ENCODE peak calls at places on chromosomes 2 and 18, in six cellular contexts. One of them, this sample, is unnamed.
A peak's percentile ranks its signal among the peaks of the same experiment; 100 is the strongest.

GRCh38 chr2:29238497-29238896 is 123.3 kb downstream of the CLIP4 start:
- DNase-seq in Peyer's patch: peak; percentile 15
- DNase-seq in A549: peak; percentile 65
- DNase-seq in OCI-LY7: peak; percentile 9
- DNase-seq in esophagus muscularis mucosa: no peak
- DNase-seq in psoas muscle: no peak
- DNase-seq in this sample: no peak

GRCh38 chr2:290090-290722 is 2.3 kb upstream of the ALKAL2 start:
- DNase-seq in Peyer's patch: peak; percentile 83
- DNase-seq in A549: peak; percentile 83
- DNase-seq in OCI-LY7: no peak
- DNase-seq in esophagus muscularis mucosa: no peak
- DNase-seq in psoas muscle: peak; percentile 68
- DNase-seq in this sample: no peak

GRCh38 chr2:239465017-239466001 is 64.5 kb upstream of the HDAC4 start:
- DNase-seq in Peyer's patch: peak; percentile 59
- DNase-seq in A549: peak; percentile 50
- DNase-seq in OCI-LY7: no peak
- DNase-seq in esophagus muscularis mucosa: peak; percentile 94
- DNase-seq in psoas muscle: peak; percentile 76
- DNase-seq in this sample: peak; percentile 64

GRCh38 chr18:35267161-35267651 is 22.8 kb downstream of the ZSCAN30 start:
- DNase-seq in Peyer's patch: peak; percentile 80
- DNase-seq in A549: no peak
- DNase-seq in OCI-LY7: no peak
- DNase-seq in esophagus muscularis mucosa: peak; percentile 94
- DNase-seq in psoas muscle: peak; percentile 85
- DNase-seq in this sample: no peak

GRCh38 chr2:184598313-184599053 is at the start of gene ZNF804A:
- DNase-seq in Peyer's patch: peak; percentile 74
- DNase-seq in A549: no peak
- DNase-seq in OCI-LY7: peak; percentile 96
- DNase-seq in esophagus muscularis mucosa: no peak
- DNase-seq in psoas muscle: peak; percentile 30
- DNase-seq in this sample: no peak

GRCh38 chr2:231425811-231426703 is 30.5 kb downstream of the B3GNT7 start:
- DNase-seq in Peyer's patch: no peak
- DNase-seq in A549: no peak
- DNase-seq in OCI-LY7: no peak
- DNase-seq in esophagus muscularis mucosa: no peak
- DNase-seq in psoas muscle: no peak
- DNase-seq in this sample: peak; percentile 66

GRCh38 chr18:75162467-75162866 is 46.5 kb downstream of the PTGR3 start:
- DNase-seq in Peyer's patch: no peak
- DNase-seq in A549: peak; percentile 7
- DNase-seq in OCI-LY7: no peak
- DNase-seq in esophagus muscularis mucosa: peak; percentile 90
- DNase-seq in psoas muscle: no peak
- DNase-seq in this sample: peak; percentile 4

GRCh38 chr2:165086337-165086736 is 117.5 kb downstream of the SCN3A start:
- DNase-seq in Peyer's patch: no peak
- DNase-seq in A549: no peak
- DNase-seq in OCI-LY7: no peak
- DNase-seq in esophagus muscularis mucosa: no peak
- DNase-seq in psoas muscle: no peak
- DNase-seq in this sample: no peak

GRCh38 chr18:26322892-26323653 is 96.8 kb downstream of the TAF4B start:
- DNase-seq in Peyer's patch: no peak
- DNase-seq in A549: no peak
- DNase-seq in OCI-LY7: no peak
- DNase-seq in esophagus muscularis mucosa: no peak
- DNase-seq in psoas muscle: no peak
- DNase-seq in this sample: no peak

GRCh38 chr2:156565066-156565710 is 129.0 kb downstream of the GPD2 start:
- DNase-seq in Peyer's patch: no peak
- DNase-seq in A549: no peak
- DNase-seq in OCI-LY7: no peak
- DNase-seq in esophagus muscularis mucosa: no peak
- DNase-seq in psoas muscle: no peak
- DNase-seq in this sample: no peak

DNA sequence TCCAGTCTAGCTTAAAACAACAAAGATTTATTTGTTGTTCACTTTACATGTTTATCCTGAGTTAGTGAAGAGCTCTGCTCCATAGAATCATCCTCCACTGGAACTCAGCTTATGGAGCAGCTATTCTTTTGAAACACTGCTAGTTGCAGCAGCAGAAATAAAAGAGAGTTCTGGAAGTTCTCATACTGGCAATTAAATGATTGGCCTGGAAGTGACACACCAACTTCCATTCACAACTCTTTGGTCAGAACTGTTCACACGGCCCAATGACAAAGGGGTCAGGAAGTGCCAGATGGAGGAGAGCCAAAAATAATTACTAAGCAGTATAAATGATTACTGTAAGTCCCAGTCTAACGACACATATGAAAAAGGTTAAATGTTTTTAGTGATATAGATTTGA is 39.1 kb downstream of the FBXO11 start:
- DNase-seq in Peyer's patch: no peak
- DNase-seq in A549: peak; percentile 24
- DNase-seq in OCI-LY7: peak; percentile 25
- DNase-seq in esophagus muscularis mucosa: no peak
- DNase-seq in psoas muscle: no peak
- DNase-seq in this sample: no peak
- H3K27ac ChIP-seq in Peyer's patch: peak overlapping the region; percentile 22
- H3K27ac ChIP-seq in A549: peak overlapping the region; percentile 3
- H3K27ac ChIP-seq in OCI-LY7: no peak overlapping the region
- H3K27ac ChIP-seq in esophagus muscularis mucosa: peak overlapping the region; percentile 17
- H3K27ac ChIP-seq in psoas muscle: peak overlapping the region; percentile 26
- H3K27ac ChIP-seq in this sample: peak overlapping the region; percentile 24

GRCh38 chr2:228697456-228697855 is 516.0 kb upstream of the SPHKAP start:
- DNase-seq in Peyer's patch: no peak
- DNase-seq in A549: no peak
- DNase-seq in OCI-LY7: no peak
- DNase-seq in esophagus muscularis mucosa: no peak
- DNase-seq in psoas muscle: no peak
- DNase-seq in this sample: no peak
- H3K9me3 ChIP-seq in Peyer's patch: no peaks in the 10 kb centered on the region
- H3K9me3 ChIP-seq in A549: no peaks in the 10 kb centered on the region
- H3K9me3 ChIP-seq in OCI-LY7: no peaks in the 10 kb centered on the region
- H3K9me3 ChIP-seq in esophagus muscularis mucosa: no peaks in the 10 kb centered on the region
- H3K9me3 ChIP-seq in psoas muscle: no peaks in the 10 kb centered on the region
- H3K9me3 ChIP-seq in this sample: no peaks in the 10 kb centered on the region

GRCh38 chr2:11377915-11378649 is 33.6 kb upstream of the ROCK2 start:
- DNase-seq in Peyer's patch: peak; percentile 68
- DNase-seq in A549: no peak
- DNase-seq in OCI-LY7: peak; percentile 63
- DNase-seq in esophagus muscularis mucosa: no peak
- DNase-seq in psoas muscle: no peak
- DNase-seq in this sample: no peak

GRCh38 chr2:11375025-11375688 is 30.7 kb upstream of the ROCK2 start:
- DNase-seq in Peyer's patch: no peak
- DNase-seq in A549: no peak
- DNase-seq in OCI-LY7: no peak
- DNase-seq in esophagus muscularis mucosa: no peak
- DNase-seq in psoas muscle: no peak
- DNase-seq in this sample: no peak

GRCh38 chr2:11373096-11373495 is 28.7 kb upstream of the ROCK2 start:
- DNase-seq in Peyer's patch: no peak
- DNase-seq in A549: no peak
- DNase-seq in OCI-LY7: peak; percentile 25
- DNase-seq in esophagus muscularis mucosa: no peak
- DNase-seq in psoas muscle: no peak
- DNase-seq in this sample: no peak

GRCh38 chr2:11376071-11376470 is 31.6 kb upstream of the ROCK2 start:
- DNase-seq in Peyer's patch: no peak
- DNase-seq in A549: no peak
- DNase-seq in OCI-LY7: no peak
- DNase-seq in esophagus muscularis mucosa: no peak
- DNase-seq in psoas muscle: no peak
- DNase-seq in this sample: no peak

GRCh38 chr2:11375689-11376027 is 31.2 kb upstream of the ROCK2 start:
- DNase-seq in Peyer's patch: no peak
- DNase-seq in A549: no peak
- DNase-seq in OCI-LY7: no peak
- DNase-seq in esophagus muscularis mucosa: no peak
- DNase-seq in psoas muscle: no peak
- DNase-seq in this sample: no peak
- TF ChIP-seq CTCF in Peyer's patch: no peak
- TF ChIP-seq CTCF in A549: no peak
- TF ChIP-seq CTCF in OCI-LY7: no peak
- TF ChIP-seq CTCF in esophagus muscularis mucosa: no peak
- TF ChIP-seq CTCF in psoas muscle: no peak
- TF ChIP-seq CTCF in this sample: no peak

GRCh38 chr2:9390991-9391390 is 32.3 kb downstream of the ITGB1BP1 start:
- DNase-seq in Peyer's patch: no peak
- DNase-seq in A549: no peak
- DNase-seq in OCI-LY7: no peak
- DNase-seq in esophagus muscularis mucosa: no peak
- DNase-seq in psoas muscle: no peak
- DNase-seq in this sample: no peak

GRCh38 chr2:9390151-9390850 is 33.0 kb downstream of the ITGB1BP1 start:
- DNase-seq in Peyer's patch: no peak
- DNase-seq in A549: no peak
- DNase-seq in OCI-LY7: no peak
- DNase-seq in esophagus muscularis mucosa: no peak
- DNase-seq in psoas muscle: no peak
- DNase-seq in this sample: no peak

GRCh38 chr2:9391961-9392695 is 31.2 kb downstream of the ITGB1BP1 start:
- DNase-seq in Peyer's patch: no peak
- DNase-seq in A549: no peak
- DNase-seq in OCI-LY7: no peak
- DNase-seq in esophagus muscularis mucosa: no peak
- DNase-seq in psoas muscle: no peak
- DNase-seq in this sample: no peak

GRCh38 chr2:9388102-9388735 is 35.1 kb downstream of the ITGB1BP1 start:
- DNase-seq in Peyer's patch: no peak
- DNase-seq in A549: no peak
- DNase-seq in OCI-LY7: no peak
- DNase-seq in esophagus muscularis mucosa: no peak
- DNase-seq in psoas muscle: no peak
- DNase-seq in this sample: no peak

DNA sequence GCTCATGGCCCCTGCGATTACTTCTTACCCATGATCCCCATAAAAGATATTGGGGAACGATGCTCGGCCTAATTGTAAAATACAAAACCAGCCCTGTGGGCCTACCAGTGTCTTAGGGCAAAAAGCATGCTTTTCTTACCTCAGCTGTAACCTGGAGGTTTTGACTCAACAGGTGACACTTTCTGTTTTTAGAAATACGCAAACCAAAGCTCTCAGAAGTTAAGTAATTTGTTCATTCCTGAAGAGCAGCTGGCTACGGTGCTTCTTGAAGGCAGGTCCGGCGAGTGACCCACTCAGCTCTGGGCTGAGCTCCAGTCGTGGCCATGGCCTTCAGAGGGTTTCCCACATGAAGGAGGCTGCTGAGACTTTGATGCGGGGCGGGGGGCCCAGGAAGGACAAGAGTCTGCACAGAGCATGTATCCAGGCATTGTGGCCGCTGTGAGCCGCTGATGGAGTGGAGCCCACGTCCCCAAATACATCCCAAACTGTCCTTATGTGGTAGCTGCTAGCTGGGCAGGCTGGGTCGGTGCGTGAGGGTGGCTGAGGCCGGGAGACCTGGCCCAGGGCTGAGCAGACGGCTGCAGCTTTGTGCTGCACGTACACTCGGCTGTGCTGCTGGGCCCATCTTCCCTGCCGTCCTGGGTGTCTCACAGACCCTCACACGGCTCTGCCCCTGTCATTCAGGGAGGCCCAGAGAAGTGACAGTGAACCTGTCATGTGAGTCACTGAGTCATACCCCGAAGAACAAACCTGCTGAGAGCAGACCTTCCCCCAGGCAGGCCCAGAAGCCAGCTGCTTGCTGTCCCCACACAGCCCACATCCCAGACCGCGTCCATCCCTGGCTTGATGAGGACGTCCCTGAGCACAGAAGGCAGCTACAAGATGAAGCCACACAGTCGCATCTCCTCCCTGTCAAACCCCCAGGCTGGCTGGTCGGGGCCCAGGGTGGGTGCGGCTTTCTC is 34.1 kb downstream of the ITGB1BP1 start:
- DNase-seq in Peyer's patch: no peak
- DNase-seq in A549: no peak
- DNase-seq in OCI-LY7: no peak
- DNase-seq in esophagus muscularis mucosa: no peak
- DNase-seq in psoas muscle: no peak
- DNase-seq in this sample: no peak
- H3K27ac ChIP-seq in Peyer's patch: no peak overlapping the region
- H3K27ac ChIP-seq in A549: peak overlapping the region; percentile 76
- H3K27ac ChIP-seq in OCI-LY7: no peak overlapping the region
- H3K27ac ChIP-seq in esophagus muscularis mucosa: no peak overlapping the region
- H3K27ac ChIP-seq in psoas muscle: no peak overlapping the region
- H3K27ac ChIP-seq in this sample: no peak overlapping the region

DNA sequence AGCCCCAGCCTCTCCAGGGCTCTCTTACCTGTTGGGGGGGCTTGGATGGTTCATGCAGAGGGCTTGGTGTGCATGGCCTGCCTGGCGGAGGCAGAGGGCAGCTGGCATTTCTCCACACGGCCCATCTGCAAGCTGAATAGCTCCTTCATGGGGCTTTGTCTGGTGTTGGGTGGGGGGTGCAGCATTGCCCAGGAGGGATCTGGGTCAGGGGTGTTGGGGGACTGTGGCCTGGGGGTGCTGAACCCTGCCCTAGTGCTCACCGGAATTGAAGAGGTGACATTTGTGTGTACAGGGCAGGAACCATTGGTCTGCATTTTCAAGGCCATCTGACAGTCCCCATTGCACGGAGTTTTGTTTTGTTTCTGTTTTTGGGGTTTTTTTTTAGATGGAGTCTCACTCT is 58.8 kb upstream of the HAAO start:
- DNase-seq in Peyer's patch: no peak
- DNase-seq in A549: no peak
- DNase-seq in OCI-LY7: no peak
- DNase-seq in esophagus muscularis mucosa: no peak
- DNase-seq in psoas muscle: no peak
- DNase-seq in this sample: no peak
- H3K9me3 ChIP-seq in Peyer's patch: no peaks in the 10 kb centered on the region
- H3K9me3 ChIP-seq in A549: no peaks in the 10 kb centered on the region
- H3K9me3 ChIP-seq in OCI-LY7: no peaks in the 10 kb centered on the region
- H3K9me3 ChIP-seq in esophagus muscularis mucosa: no peaks in the 10 kb centered on the region
- H3K9me3 ChIP-seq in psoas muscle: no peaks in the 10 kb centered on the region
- H3K9me3 ChIP-seq in this sample: no peaks in the 10 kb centered on the region

GRCh38 chr2:170533156-170533555 is 182.0 kb upstream of the SP5 start:
- DNase-seq in Peyer's patch: no peak
- DNase-seq in A549: no peak
- DNase-seq in OCI-LY7: no peak
- DNase-seq in esophagus muscularis mucosa: no peak
- DNase-seq in psoas muscle: no peak
- DNase-seq in this sample: no peak
- TF ChIP-seq CTCF in Peyer's patch: no peak
- TF ChIP-seq CTCF in A549: no peak
- TF ChIP-seq CTCF in OCI-LY7: no peak
- TF ChIP-seq CTCF in esophagus muscularis mucosa: no peak
- TF ChIP-seq CTCF in psoas muscle: no peak
- TF ChIP-seq CTCF in this sample: no peak